ENCODE peak calls at places on chromosome 2, in nine cellular contexts. M, T, G, H, X, U, L, R and K are unnamed samples.

GRCh38 chr2:237733677-237734300 is 64.8 kb upstream of the RBM44 start:
- DNase-seq in M (no peak), T (no peak), G (no peak), H (no peak), X (no peak), U (no peak), L (no peak), R (no peak), K (no peak)

GRCh38 chr2:224754129-224754528 is 38.0 kb upstream of the CCDC195 start:
- DNase-seq in M (no peak), T (no peak), G (no peak), H (no peak), X (no peak), U (no peak), L (peak), R (peak), K (no peak)

GRCh38 chr2:17756629-17757028 is 2.7 kb downstream of the GEN1 start:
- DNase-seq in M (no peak), T (no peak), G (no peak), H (no peak), X (no peak), U (no peak), L (peak), R (no peak), K (no peak)

GRCh38 chr2:9179572-9180201 is 26.9 kb upstream of the ASAP2 start:
- DNase-seq in M (no peak), T (no peak), G (peak), H (no peak), X (peak), U (no peak), L (peak), R (peak), K (no peak)

GRCh38 chr2:43745457-43745856 is 28.4 kb upstream of the DYNC2LI1 start:
- DNase-seq in M (no peak), T (no peak), G (no peak), H (no peak), X (no peak), U (no peak), L (peak), R (no peak), K (no peak)

GRCh38 chr2:194619368-194619767 is 1037.7 kb upstream of the SLC39A10 start:
- DNase-seq in M (no peak), T (no peak), G (no peak), H (no peak), X (no peak), U (no peak), L (peak), R (no peak), K (no peak)

GRCh38 chr2:216538538-216538937 is 39.9 kb downstream of the RPL37A start:
- DNase-seq in M (no peak), T (no peak), G (no peak), H (no peak), X (no peak), U (no peak), L (no peak), R (no peak), K (no peak)

GRCh38 chr2:133390151-133390550 is 178.1 kb downstream of the NCKAP5 start:
- DNase-seq in M (no peak), T (no peak), G (no peak), H (no peak), X (no peak), U (no peak), L (peak), R (peak), K (no peak)